ENCODE peak calls at places on chromosome 19, in six cellular contexts. D, C, H, Z, A and M are unnamed samples.

GRCh38 chr19:16957151-16957662 is 68.4 kb downstream of the F2RL3 start:
- DNase-seq in D (no peak), C (no peak), Z (no peak), H (no peak), A (no peak), M (no peak)

GRCh38 chr19:12788682-12789097 is 2.6 kb upstream of the JUNB start:
- DNase-seq in Z (no peak), C (peak), A (peak), H (peak), D (peak), M (peak)

GRCh38 chr19:17340302-17340870 is 3.0 kb downstream of the GTPBP3 start:
- DNase-seq in C (no peak), Z (no peak), A (peak), D (no peak), H (no peak), M (no peak)

GRCh38 chr19:44585371-44586141 is 27.8 kb upstream of the IGSF23 start:
- DNase-seq in D (no peak), H (no peak), Z (no peak), C (no peak), A (no peak), M (no peak)

GRCh38 chr19:15453091-15453498 is 3.3 kb upstream of the WIZ start:
- DNase-seq in D (no peak), Z (no peak), A (no peak), H (peak), C (no peak), M (no peak)

GRCh38 chr19:55693336-55693974 is 18.4 kb downstream of the EPN1 start:
- DNase-seq in H (peak), D (peak), A (no peak), C (no peak), Z (no peak), M (no peak)

GRCh38 chr19:39497850-39498261 is 891 bp upstream of the DLL3 start:
- DNase-seq in H (no peak), D (no peak), Z (no peak), C (no peak), A (no peak), M (no peak)

GRCh38 chr19:18776736-18777135 is 14.4 kb downstream of the COMP start:
- DNase-seq in D (no peak), A (no peak), Z (no peak), H (no peak), C (no peak), M (peak)

GRCh38 chr19:12035220-12036172 is at the start of gene ZNF433:
- DNase-seq in C (peak), A (peak), D (peak), Z (peak), H (peak), M (peak)

GRCh38 chr19:47405854-47406417 is 13.4 kb downstream of the MEIS3 start:
- DNase-seq in D (no peak), H (no peak), A (no peak), C (no peak), Z (no peak), M (no peak)

GRCh38 chr19:55454787-55455243 is 6.6 kb downstream of the ISOC2 start:
- DNase-seq in A (no peak), Z (no peak), D (peak), C (no peak), H (no peak), M (peak)

GRCh38 chr19:4347521-4347920 is 4.2 kb downstream of the MPND start:
- DNase-seq in H (no peak), C (no peak), Z (no peak), D (no peak), A (no peak), M (no peak)

GRCh38 chr19:53308339-53308811 is 25.2 kb upstream of the ZNF845 start:
- DNase-seq in H (no peak), C (no peak), A (no peak), Z (no peak), D (no peak), M (no peak)

DNA sequence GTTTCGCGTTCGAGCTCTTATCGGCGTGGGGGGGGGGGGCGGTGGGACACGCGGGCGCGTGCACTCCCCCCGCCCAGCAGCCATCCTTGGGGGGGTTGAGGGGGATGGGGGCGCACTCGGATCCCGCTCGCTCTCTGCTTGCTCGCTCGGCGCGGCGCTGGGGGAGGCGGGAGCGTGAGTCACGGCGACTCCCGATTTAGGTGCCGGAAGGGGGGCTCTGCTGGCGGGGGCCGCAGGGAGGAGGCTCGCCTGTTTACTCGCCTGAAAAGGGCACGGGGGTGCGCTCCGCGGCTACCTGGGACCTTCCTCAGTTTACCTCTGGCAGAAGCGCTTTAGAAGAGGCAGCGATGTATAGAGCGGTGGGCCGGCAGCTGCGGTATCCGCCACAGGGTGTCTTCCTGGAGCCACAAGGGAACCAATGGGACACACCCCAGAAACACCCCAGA is 1.1 kb upstream of the PDE4A start:
- DNase-seq in Z (no peak), C (no peak), A (no peak), D (no peak), H (no peak), M (no peak)
- H3K27ac ChIP-seq in Z (peak), C (no peak), A (no peak), D (no peak), H (no peak), M (no peak)

GRCh38 chr19:10211691-10212090 is 16.9 kb upstream of the DNMT1 start:
- DNase-seq in C (no peak), Z (no peak), A (no peak), H (no peak), D (no peak), M (no peak)
- H3K27ac ChIP-seq in C (no peak), Z (no peak), A (no peak), H (no peak), D (no peak), M (no peak)

DNA sequence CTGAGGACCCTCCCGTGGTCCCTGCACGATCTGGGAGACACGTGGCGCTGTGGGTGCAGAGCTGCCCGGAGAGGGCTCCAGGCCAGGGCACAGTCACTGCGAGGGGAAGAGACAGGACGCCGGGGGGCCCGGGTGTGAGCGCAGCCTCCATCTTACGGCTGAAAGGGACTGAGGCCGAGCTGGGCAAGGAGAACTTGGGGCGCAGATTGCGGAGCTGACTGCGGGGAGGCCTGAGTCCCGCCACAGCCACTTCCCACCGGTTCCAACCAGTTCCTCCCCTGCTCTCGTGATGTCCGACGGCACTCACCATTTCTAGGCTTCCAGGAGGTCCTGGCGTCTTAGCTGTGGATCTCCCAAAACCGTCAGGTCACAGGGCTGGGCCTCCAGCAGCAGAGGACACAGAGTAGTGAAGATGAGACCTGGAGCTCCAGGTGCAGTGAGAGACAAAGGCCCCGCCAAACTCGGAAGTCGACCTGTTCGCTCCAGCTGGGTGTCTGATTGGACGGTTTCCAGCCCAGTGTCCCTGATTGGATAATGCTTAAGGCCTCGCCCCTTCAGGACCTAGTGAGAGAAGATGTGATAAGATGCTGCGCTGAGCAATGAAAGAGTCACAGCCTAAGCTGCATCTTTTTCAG is 4.8 kb upstream of the ZNF253 start:
- DNase-seq in Z (no peak), C (peak), H (no peak), D (no peak), A (no peak), M (no peak)
- H3K27ac ChIP-seq in Z (no peak), C (no peak), H (no peak), D (no peak), A (no peak), M (no peak)

DNA sequence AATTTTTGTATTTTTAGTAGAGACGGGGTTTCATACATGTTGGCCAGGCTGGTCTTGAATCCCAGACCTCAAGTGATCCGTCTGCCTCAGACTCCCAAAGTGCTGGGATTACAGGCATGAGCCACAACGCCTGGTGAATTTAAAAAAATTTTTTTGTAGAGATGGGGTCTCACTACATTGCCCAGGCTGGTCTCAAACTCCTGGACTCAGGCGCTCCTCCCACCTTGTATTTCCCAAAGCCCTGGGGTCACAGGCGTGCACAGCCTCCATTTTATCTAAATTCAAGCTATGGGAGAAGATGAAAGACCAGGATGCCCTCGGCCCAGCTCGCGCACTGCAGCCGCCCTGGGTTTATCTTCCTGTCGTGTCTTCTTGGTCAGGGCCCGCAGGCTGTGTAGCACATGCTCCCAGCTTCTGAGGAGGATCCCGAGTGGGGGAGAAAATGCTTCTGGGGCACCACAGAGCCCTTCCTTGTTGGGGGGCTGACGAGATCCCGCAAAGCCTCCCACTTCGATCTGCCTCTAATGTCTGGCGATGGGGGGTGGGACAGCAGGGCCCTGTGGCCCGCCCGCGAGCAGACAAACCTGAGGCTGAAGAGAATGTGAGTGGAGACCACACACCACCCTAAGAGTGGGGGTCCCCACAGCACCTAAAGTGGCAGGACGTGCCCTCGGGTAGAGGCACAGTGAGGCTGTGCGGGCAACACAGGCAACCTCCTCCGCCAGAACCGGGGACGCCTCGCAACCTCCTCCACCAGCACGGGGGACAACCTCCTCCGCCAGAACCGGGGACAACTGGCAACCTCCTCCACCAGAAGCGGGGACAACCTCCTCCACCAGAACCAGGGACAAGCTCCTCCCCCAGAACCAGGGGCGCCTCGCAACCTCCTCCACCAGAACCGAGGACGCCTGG is 15.8 kb downstream of the TCF3 start:
- DNase-seq in C (no peak), Z (no peak), D (no peak), A (no peak), H (no peak), M (no peak)
- H3K27ac ChIP-seq in C (no peak), Z (no peak), D (no peak), A (no peak), H (no peak), M (no peak)

GRCh38 chr19:13834308-13834790 is 39.1 kb downstream of the ZSWIM4 start:
- DNase-seq in D (no peak), A (no peak), C (no peak), Z (no peak), H (no peak), M (no peak)

GRCh38 chr19:13831560-13832056 is 36.4 kb downstream of the ZSWIM4 start:
- DNase-seq in A (no peak), D (no peak), H (no peak), Z (no peak), C (no peak), M (no peak)

GRCh38 chr19:13830761-13831481 is 35.7 kb downstream of the ZSWIM4 start:
- DNase-seq in Z (no peak), C (no peak), D (no peak), A (no peak), H (no peak), M (no peak)

GRCh38 chr19:13833330-13834265 is 38.4 kb downstream of the ZSWIM4 start:
- DNase-seq in A (peak), H (peak), Z (peak), C (peak), D (peak), M (peak)

GRCh38 chr19:13832096-13832495 is 36.9 kb downstream of the ZSWIM4 start:
- DNase-seq in Z (no peak), C (no peak), D (no peak), A (no peak), H (no peak), M (no peak)
- H3K27ac ChIP-seq in Z (no peak), C (peak), D (no peak), A (no peak), H (no peak), M (peak)

DNA sequence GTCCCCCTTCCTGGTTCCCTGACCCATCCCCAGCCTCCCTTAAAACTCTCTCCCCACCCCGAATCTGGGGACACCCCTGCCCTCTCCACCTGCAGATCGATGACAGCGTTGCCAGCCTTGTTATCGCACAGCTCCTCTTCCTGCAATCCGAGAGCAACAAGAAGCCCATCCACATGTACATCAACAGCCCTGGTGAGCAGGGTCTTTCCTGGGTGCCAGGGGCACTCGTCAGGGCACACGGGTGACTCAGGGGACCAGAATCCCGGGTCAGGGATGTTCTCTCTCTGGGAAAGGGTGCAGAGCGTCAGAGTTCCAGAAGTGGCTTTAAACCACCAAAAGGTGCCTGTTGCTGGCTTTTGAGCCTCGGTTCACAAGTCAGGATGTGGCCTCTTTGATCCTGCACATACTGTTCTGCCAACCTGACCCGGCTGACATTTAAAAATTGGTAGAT is 1.0 kb downstream of the CLPP start:
- DNase-seq in D (no peak), A (no peak), C (no peak), Z (no peak), H (no peak), M (no peak)
- H3K27ac ChIP-seq in D (no peak), A (peak), C (peak), Z (no peak), H (no peak), M (peak)